ENCODE peak calls at places on chromosomes 13 and 19, in four cellular contexts. T is psoas muscle, N is lung, Q is Peyer's patch. K is an unnamed sample. For H3K4me1, the result is how much of the 10 kb centered on the place peaks cover.

GRCh38 chr13:109422163-109422562 is 364.2 kb downstream of the IRS2 start:
- DNase-seq in T (no peak), N (no peak), Q (no peak), K (no peak)

GRCh38 chr19:47158367-47158791 is 27.7 kb downstream of the SAE1 start:
- DNase-seq in T (no peak), N (no peak), Q (no peak), K (peak)

GRCh38 chr13:47135800-47136658 is 239.2 kb upstream of the HTR2A start:
- DNase-seq in T (no peak), N (no peak), Q (no peak), K (no peak)

GRCh38 chr13:95834134-95834765 is 157.3 kb downstream of the DNAJC3 start:
- DNase-seq in T (peak), N (peak), Q (peak), K (peak)

GRCh38 chr19:32652893-32653625 is 21.9 kb downstream of the ANKRD27 start:
- DNase-seq in T (peak), N (peak), Q (peak), K (no peak)

GRCh38 chr19:37654118-37654517 is 1.1 kb downstream of the ZFP30 start:
- DNase-seq in T (no peak), N (no peak), Q (no peak), K (no peak)

GRCh38 chr13:34347784-34348573 is 530.0 kb downstream of the RFC3 start:
- DNase-seq in T (no peak), N (no peak), Q (no peak), K (no peak)

GRCh38 chr13:43804461-43805070 is 17.8 kb upstream of the ENOX1 start:
- DNase-seq in T (no peak), N (no peak), Q (no peak), K (no peak)

GRCh38 chr19:51441410-51442390 is 16.6 kb downstream of the SIGLEC8 start:
- DNase-seq in T (no peak), N (no peak), Q (no peak), K (peak)

GRCh38 chr13:24039621-24040475 is 120.7 kb upstream of the SPATA13 start:
- DNase-seq in T (no peak), N (peak), Q (no peak), K (no peak)

GRCh38 chr19:10565028-10565566 is 713 bp downstream of the KRI1 start:
- DNase-seq in T (peak), N (no peak), Q (no peak), K (no peak)

GRCh38 chr19:38743394-38744297 is 628 bp downstream of the CAPN12 start:
- DNase-seq in T (no peak), N (no peak), Q (no peak), K (no peak)

GRCh38 chr19:16160943-16161560 is 12.3 kb downstream of the CIB3 start:
- DNase-seq in T (no peak), N (no peak), Q (no peak), K (no peak)

GRCh38 chr13:110108348-110109139 is 198.4 kb downstream of the COL4A1 start:
- DNase-seq in T (peak), N (peak), Q (no peak), K (no peak)

GRCh38 chr19:58387338-58388174 is 487 bp downstream of the RPS5 start:
- DNase-seq in T (no peak), N (no peak), Q (no peak), K (no peak)

GRCh38 chr19:49624967-49625910 is 14.7 kb downstream of the RRAS start:
- DNase-seq in T (no peak), N (no peak), Q (no peak), K (no peak)

GRCh38 chr13:50026788-50027473 is 11.7 kb downstream of the KCNRG start:
- DNase-seq in T (no peak), N (no peak), Q (no peak), K (no peak)

GRCh38 chr19:30379841-30380610 is 7.8 kb downstream of the ZNF536 start:
- DNase-seq in T (no peak), N (no peak), Q (no peak), K (no peak)

GRCh38 chr13:20399961-20400360 is 125.7 kb downstream of the CRYL1 start:
- DNase-seq in T (no peak), N (no peak), Q (no peak), K (no peak)

GRCh38 chr19:44746946-44747738 is 1.4 kb upstream of the BCL3 start:
- DNase-seq in T (peak), N (peak), Q (peak), K (peak)

GRCh38 chr13:112056284-112056727 is 10.6 kb upstream of the SOX1 start:
- DNase-seq in T (no peak), N (no peak), Q (no peak), K (no peak)

GRCh38 chr19:38223617-38224013 is 407 bp downstream of the DPF1 start:
- DNase-seq in T (no peak), N (no peak), Q (no peak), K (no peak)

GRCh38 chr13:112117955-112118302 is 51.0 kb downstream of the SOX1 start:
- DNase-seq in T (no peak), N (no peak), Q (no peak), K (no peak)

GRCh38 chr13:30689752-30690151 is 45.6 kb upstream of the ALOX5AP start:
- DNase-seq in T (no peak), N (no peak), Q (no peak), K (no peak)

GRCh38 chr13:75479102-75479501 is 2.9 kb downstream of the TBC1D4 start:
- DNase-seq in T (no peak), N (no peak), Q (no peak), K (no peak)

GRCh38 chr13:75901509-75901908 is 265.4 kb downstream of the LMO7 start:
- DNase-seq in T (no peak), N (no peak), Q (no peak), K (no peak)

GRCh38 chr13:31772231-31772630 is 32.9 kb downstream of the RXFP2 start:
- DNase-seq in T (no peak), N (no peak), Q (no peak), K (no peak)

GRCh38 chr13:32538234-32538620 is 368 bp downstream of the N4BP2L2 start:
- DNase-seq in T (peak), N (peak), Q (no peak), K (no peak)

GRCh38 chr13:75792526-75793187 is 156.5 kb downstream of the LMO7 start:
- DNase-seq in T (no peak), N (no peak), Q (no peak), K (no peak)

GRCh38 chr19:1266818-1267440 is 2.2 kb upstream of the CIRBP start:
- DNase-seq in T (peak), N (peak), Q (peak), K (no peak)

GRCh38 chr19:15539638-15540037 is 31.3 kb downstream of the CYP4F22 start:
- DNase-seq in T (no peak), N (no peak), Q (no peak), K (no peak)

GRCh38 chr13:26693749-26694463 is 66.7 kb downstream of the GPR12 start:
- DNase-seq in T (no peak), N (no peak), Q (no peak), K (no peak)

GRCh38 chr13:65943711-65944110 is 1286.4 kb downstream of the PCDH9 start:
- DNase-seq in T (no peak), N (no peak), Q (no peak), K (no peak)

GRCh38 chr19:6459356-6460098 is at the start of gene SLC25A23:
- DNase-seq in T (peak), N (peak), Q (peak), K (peak)

GRCh38 chr13:40406405-40407138 is 259.9 kb downstream of the FOXO1 start:
- DNase-seq in T (no peak), N (no peak), Q (no peak), K (no peak)

GRCh38 chr13:112781881-112782361 is 92.1 kb downstream of the ATP11A start:
- DNase-seq in T (no peak), N (peak), Q (no peak), K (no peak)

GRCh38 chr13:25732146-25732865 is 319.5 kb downstream of the SHISA2 start:
- DNase-seq in T (no peak), N (no peak), Q (no peak), K (no peak)

GRCh38 chr19:54042989-54043388 is 20.7 kb downstream of the VSTM1 start:
- DNase-seq in T (no peak), N (no peak), Q (no peak), K (no peak)

GRCh38 chr19:54045771-54046170 is 17.9 kb downstream of the VSTM1 start:
- DNase-seq in T (no peak), N (no peak), Q (no peak), K (no peak)

GRCh38 chr19:54035215-54036178 is 28.2 kb downstream of the VSTM1 start:
- DNase-seq in T (no peak), N (no peak), Q (no peak), K (no peak)

GRCh38 chr19:54041969-54042606 is 21.6 kb downstream of the VSTM1 start:
- DNase-seq in T (no peak), N (no peak), Q (no peak), K (no peak)

GRCh38 chr19:54040003-54040402 is 23.7 kb downstream of the VSTM1 start:
- DNase-seq in T (no peak), N (no peak), Q (no peak), K (no peak)
- H3K4me3 ChIP-seq in T (no peak), N (no peak), Q (no peak), K (no peak)

GRCh38 chr13:98567140-98567539 is 9.8 kb downstream of the STK24 start:
- DNase-seq in T (no peak), N (no peak), Q (no peak), K (no peak)
- H3K27ac ChIP-seq in T (no peak), N (no peak), Q (no peak), K (no peak)

DNA sequence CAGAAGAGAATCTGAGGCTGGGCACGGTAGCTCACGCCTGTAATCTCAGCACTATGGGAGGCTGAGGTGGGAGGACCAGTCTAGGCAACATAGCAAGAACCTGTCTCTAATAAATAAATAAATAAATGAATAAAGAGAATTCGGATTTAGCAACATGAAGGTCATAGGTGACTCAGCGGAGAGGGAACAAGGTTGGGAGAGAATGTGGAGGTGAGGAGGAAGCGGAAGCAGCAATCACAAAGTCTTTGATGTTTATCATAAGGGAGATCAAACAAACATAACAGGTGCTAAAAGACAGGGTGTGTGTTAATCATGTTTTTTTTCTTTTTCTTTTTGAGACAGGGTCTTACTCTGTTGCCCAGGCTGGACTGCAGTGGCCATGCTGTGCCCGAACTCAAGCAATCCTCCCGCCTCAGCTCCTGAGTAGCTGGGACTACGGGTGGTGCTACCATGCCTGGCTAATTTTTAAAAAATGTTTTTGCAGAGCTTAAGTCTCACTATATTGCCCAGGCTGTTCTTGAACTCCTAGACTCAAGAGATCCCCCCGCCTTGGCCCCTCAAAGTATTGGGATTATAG is 16.3 kb downstream of the PBX4 start:
- DNase-seq in T (no peak), N (no peak), Q (no peak), K (no peak)
- H3K4me1 ChIP-seq in T (under half), N (under half), Q (under half), K (half or more)

DNA sequence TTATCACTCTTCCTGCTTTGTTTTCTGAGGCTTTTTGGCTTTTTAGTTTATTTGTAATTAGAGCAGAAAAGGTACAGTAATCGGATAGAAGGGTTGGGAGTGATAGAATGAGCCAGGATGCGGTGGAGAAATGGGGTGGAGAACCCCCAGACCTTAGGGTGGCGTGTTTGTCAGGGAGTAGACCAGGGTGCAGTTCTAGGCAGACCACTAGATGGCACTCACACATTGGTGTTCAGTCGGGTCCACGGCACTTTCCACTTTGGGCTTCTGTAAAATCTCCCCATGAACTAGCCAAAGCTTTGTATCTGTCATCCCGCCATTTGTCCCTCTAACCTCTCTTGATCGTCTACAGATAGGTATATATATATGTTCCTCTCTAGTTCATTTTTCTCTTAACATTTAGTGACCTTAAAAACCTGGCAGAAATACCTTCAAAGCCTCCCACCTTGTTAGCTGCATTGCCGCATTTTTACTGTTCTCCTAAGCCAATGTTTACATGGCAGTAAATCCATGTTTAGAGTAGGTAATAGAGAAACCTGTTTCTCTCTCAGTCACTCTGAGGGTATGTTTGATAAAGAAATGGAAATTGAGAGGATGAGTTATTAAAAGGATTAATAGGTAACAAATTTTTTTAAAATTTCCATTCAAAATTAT is 154.9 kb downstream of the TM9SF2 start:
- DNase-seq in T (peak), N (peak), Q (peak), K (peak)
- H3K4me3 ChIP-seq in T (no peak), N (no peak), Q (peak), K (peak)

DNA sequence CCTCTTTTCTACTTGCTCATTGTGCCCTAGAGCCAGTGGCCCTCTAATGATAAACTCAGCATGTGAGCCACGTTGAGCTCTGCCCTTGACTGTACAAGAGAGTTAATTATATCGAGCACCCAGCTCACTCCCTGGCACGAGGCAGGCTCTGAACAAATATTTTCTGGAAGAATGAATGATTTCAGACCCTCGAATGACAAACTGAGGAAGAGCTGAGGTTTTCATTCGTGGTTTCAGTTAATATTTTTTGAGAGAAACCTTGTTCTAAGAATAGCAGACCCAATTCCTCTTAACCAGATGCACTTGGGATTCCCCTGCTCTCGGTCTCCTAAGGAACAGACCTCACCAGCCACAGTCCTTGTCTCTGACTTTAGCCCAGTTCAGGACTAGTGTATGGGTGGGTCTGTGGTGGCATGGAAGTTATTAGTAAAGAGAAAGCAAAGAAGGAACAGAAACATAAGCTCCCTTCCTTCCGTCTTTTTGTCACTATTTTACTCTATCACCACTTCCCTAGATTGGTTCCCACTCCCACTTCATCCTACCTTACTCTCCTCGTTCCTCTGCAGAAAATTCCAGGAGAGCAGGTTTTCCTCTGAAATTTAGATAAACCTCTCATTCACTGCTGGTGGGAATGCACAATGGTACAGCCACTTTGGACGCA is 22.1 kb upstream of the WDFY2 start:
- DNase-seq in T (no peak), N (no peak), Q (no peak), K (no peak)
- H3K27ac ChIP-seq in T (no peak), N (no peak), Q (no peak), K (no peak)

GRCh38 chr19:54211214-54211613 is 10.6 kb downstream of the RPS9 start:
- DNase-seq in T (no peak), N (no peak), Q (no peak), K (no peak)
- H3K4me1 ChIP-seq in T (under half), N (under half), Q (under half), K (half or more)

K was measured in CD8-positive, alpha-beta T cell.